ENCODE peak calls at places on chromosomes 4 and X, in seven cellular contexts. U is T-cell; D is GM23338; B is stimulated activated CD8-positive, alpha-beta memory T cell treated with anti-CD3 and anti-CD28 coated beads, Interleukin-7, amount 100 ng/mL, for 1 hour; G is erythroblast; T is activated T-cell treated with anti-CD3 and anti-CD28 coated beads, Interleukin-2, amount 50 U/mL, for 72 hours; Y is activated CD4-positive, alpha-beta T cell treated with anti-CD3 and anti-CD28 coated beads, Interleukin-2, amount 50 U/mL, for 48 hours. N is an unnamed sample.

GRCh38 chr4:6568689-6569332 is 6.2 kb upstream of the MAN2B2 start:
- DNase-seq in U (no peak), D (no peak), B (no peak), G (no peak), T (no peak), Y (no peak), N (no peak)

GRCh38 chrX:105483011-105483410 is 262.5 kb upstream of the TEX13A start:
- DNase-seq in U (no peak), D (no peak), B (no peak), G (no peak), T (no peak), Y (no peak), N (no peak)

GRCh38 chr4:21900211-21900610 is 48.4 kb downstream of the KCNIP4 start:
- DNase-seq in U (no peak), D (no peak), B (no peak), G (no peak), T (no peak), Y (no peak), N (no peak)

GRCh38 chrX:42420431-42420830 is 357.5 kb downstream of the PPP1R2C start:
- DNase-seq in U (no peak), D (no peak), B (no peak), G (no peak), T (no peak), Y (no peak), N (no peak)

GRCh38 chr4:168696828-168697227 is 200.0 kb downstream of the PALLD start:
- DNase-seq in U (no peak), D (no peak), B (no peak), G (no peak), T (no peak), Y (no peak), N (no peak)

GRCh38 chrX:135345328-135345645 is 36.0 kb downstream of the ETDC start:
- DNase-seq in U (no peak), D (no peak), B (no peak), G (peak; percentile 52), T (no peak), Y (no peak), N (peak; percentile 27)

GRCh38 chr4:90852232-90852631 is 725.0 kb downstream of the CCSER1 start:
- DNase-seq in U (no peak), D (peak; percentile 16), B (no peak), G (no peak), T (no peak), Y (no peak), N (no peak)

GRCh38 chrX:153319295-153319694 is 2.3 kb downstream of the PNMA6F start:
- DNase-seq in U (no peak), D (no peak), B (no peak), G (no peak), T (no peak), Y (no peak), N (no peak)

GRCh38 chr4:166134285-166134684 is 261.2 kb downstream of the TLL1 start:
- DNase-seq in U (no peak), D (no peak), B (no peak), G (no peak), T (no peak), Y (no peak), N (no peak)

GRCh38 chr4:127997534-127998388 is 32.6 kb downstream of the ABHD18 start:
- DNase-seq in U (no peak), D (peak; percentile 61), B (no peak), G (peak; percentile 6), T (peak; percentile 29), Y (peak; percentile 35), N (no peak)

GRCh38 chr4:150010525-150011126 is 67.6 kb upstream of the DCLK2 start:
- DNase-seq in U (no peak), D (peak; percentile 80), B (no peak), G (peak; percentile 32), T (no peak), Y (no peak), N (peak; percentile 74)

N was measured in COR-L47.